ENCODE peak calls at places on chromosomes 13 and 19, in six cellular contexts. Z, P, D, V, X and B are unnamed samples.

GRCh38 chr13:108835082-108835481 is 205.7 kb downstream of the MYO16 start:
- DNase-seq in D (no peak), Z (no peak), X (no peak), P (no peak), V (no peak), B (no peak)

GRCh38 chr13:26476111-26476743 is 81.3 kb upstream of the WASF3 start:
- DNase-seq in D (peak), V (no peak), P (no peak), Z (no peak), X (no peak), B (no peak)

GRCh38 chr19:56076413-56076998 is 44.6 kb downstream of the ZNF787 start:
- DNase-seq in X (peak), D (peak), Z (peak), V (peak), P (no peak), B (peak)

GRCh38 chr13:39786091-39786490 is 130.6 kb downstream of the COG6 start:
- DNase-seq in V (no peak), X (no peak), D (no peak), P (no peak), Z (no peak), B (no peak)

GRCh38 chr13:112249644-112250610 is 126.2 kb upstream of the SPACA7 start:
- DNase-seq in Z (no peak), V (no peak), P (no peak), X (no peak), D (no peak), B (peak)

GRCh38 chr19:48190288-48191284 is 20.1 kb downstream of the ZSWIM9 start:
- DNase-seq in Z (peak), D (no peak), X (no peak), P (no peak), V (peak), B (no peak)

GRCh38 chr13:39565036-39565949 is 37.7 kb downstream of the LHFPL6 start:
- DNase-seq in P (no peak), Z (no peak), X (no peak), V (no peak), D (peak), B (no peak)

GRCh38 chr13:44153536-44153935 is 220.1 kb upstream of the SERP2 start:
- DNase-seq in P (no peak), X (no peak), Z (no peak), V (no peak), D (no peak), B (no peak)

GRCh38 chr13:36829753-36830152 is 10.7 kb downstream of the RFXAP start:
- DNase-seq in X (peak), P (no peak), Z (no peak), D (no peak), V (no peak), B (no peak)

GRCh38 chr13:50437252-50437651 is 406.2 kb downstream of the DLEU7 start:
- DNase-seq in Z (no peak), X (no peak), D (peak), P (no peak), V (no peak), B (no peak)

DNA sequence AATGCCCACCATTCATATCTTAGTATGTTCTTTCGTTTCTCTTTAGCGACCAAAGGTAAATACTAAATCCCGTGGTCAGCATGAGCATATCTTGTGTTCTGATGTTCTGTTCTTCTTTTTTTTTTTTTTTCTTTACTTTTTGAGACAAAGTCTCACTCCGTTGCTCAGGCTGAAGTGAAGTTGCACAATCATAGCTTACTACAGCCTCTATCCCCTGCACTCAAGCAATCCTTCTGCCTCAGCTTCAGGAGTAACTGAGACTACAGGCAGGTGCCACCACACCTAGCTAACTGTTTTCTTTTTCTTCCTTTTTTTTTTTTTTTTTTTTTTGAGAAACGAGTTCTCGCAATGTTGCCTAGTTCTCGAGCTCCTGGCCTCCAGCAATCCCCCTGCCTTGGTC is 60.9 kb upstream of the ATP12A start:
- DNase-seq in Z (no peak), X (no peak), V (no peak), D (no peak), P (no peak), B (no peak)
- H3K4me3 ChIP-seq in Z (no peak), X (no peak), V (no peak), D (no peak), P (no peak), B (no peak)

GRCh38 chr13:91220872-91221271 is 126.6 kb upstream of the MIR17HG start:
- DNase-seq in P (no peak), D (no peak), V (no peak), Z (no peak), X (no peak), B (no peak)
- H3K4me3 ChIP-seq in P (no peak), D (no peak), V (no peak), Z (no peak), X (no peak), B (no peak)

GRCh38 chr13:41017744-41018582 is 1.2 kb downstream of the ELF1 start:
- DNase-seq in D (no peak), X (no peak), V (no peak), P (no peak), Z (no peak), B (no peak)
- H3K4me3 ChIP-seq in D (no peak), X (no peak), V (peak), P (peak), Z (peak), B (peak)

DNA sequence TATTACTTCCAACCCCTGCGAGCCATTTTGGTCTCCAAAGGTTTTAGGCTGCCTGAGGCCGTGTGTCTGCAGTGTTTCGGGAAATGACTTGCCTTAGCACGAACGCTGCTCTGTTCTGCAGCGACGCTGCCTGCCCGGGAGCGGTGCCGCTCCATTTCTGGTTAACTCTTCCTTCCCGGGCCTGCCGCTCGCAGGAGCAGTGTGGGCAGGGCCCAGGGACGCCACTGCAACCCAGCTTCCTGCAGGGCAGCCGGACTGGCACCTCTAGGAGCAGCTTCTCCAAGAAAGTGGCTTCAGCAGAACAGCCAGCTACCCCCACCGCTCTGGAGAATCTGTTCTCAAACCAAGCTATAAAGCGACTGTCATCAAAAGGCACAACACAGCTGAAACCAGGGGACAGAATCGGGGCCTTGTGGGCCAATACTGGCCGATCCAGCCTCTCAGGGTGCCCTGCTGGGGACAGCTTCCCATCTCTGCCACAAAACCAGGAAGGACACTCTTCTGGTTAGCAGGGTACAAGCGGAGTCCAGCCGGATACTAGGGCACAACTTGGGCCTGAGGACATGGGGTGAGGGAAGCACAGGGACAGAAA is 72.2 kb downstream of the KCTD15 start:
- DNase-seq in X (peak), V (no peak), D (peak), P (no peak), Z (no peak), B (no peak)
- H3K4me3 ChIP-seq in X (no peak), V (no peak), D (peak), P (no peak), Z (no peak), B (no peak)

DNA sequence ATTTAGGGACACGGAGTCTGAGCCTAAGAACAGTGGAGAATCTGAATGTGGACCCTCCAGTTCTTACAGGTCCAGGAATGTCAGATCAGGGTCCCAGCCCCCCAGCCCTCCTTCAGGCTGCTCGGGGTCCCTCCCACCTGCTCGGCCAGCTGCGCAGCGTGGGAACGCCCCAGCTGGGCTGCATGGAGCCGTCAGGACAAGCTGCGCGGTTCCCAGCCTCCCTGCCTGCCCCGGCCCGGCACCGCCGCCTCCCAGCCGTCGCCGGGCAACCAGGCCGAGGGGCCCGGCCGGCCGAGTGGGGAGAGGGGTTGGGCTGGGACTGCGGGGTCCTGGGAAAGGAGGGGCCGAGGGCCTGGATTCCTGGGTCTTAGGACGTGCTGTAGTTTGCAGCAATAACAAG is 710 bp upstream of the KIRREL2 start:
- DNase-seq in Z (no peak), D (no peak), X (peak), V (no peak), P (no peak), B (no peak)
- H3K4me3 ChIP-seq in Z (no peak), D (no peak), X (peak), V (no peak), P (no peak), B (no peak)